ENCODE peak calls at places on chromosomes 4 and X, in nine cellular contexts. S, A, Z, G, L, N, X, V and T are unnamed samples.

GRCh38 chr4:47933798-47934197 is 19.4 kb upstream of the NFXL1 start:
- DNase-seq in X (peak; percentile 10), V (no peak), S (no peak), L (no peak), Z (peak; percentile 59), A (peak; percentile 51), N (no peak), G (peak; percentile 24), T (no peak)

GRCh38 chrX:68837119-68837518 is 8.3 kb downstream of the EFNB1 start:
- DNase-seq in V (no peak), X (no peak), A (no peak), Z (no peak), L (no peak), N (no peak), G (no peak), S (no peak), T (no peak)

GRCh38 chr4:180363817-180364216 is 1879.4 kb upstream of the TENM3 start:
- DNase-seq in G (no peak), N (no peak), V (no peak), X (no peak), A (no peak), S (no peak), Z (no peak), L (no peak), T (no peak)

GRCh38 chrX:153884136-153885076 is 1.6 kb downstream of the L1CAM start:
- DNase-seq in L (no peak), N (no peak), X (no peak), Z (no peak), V (no peak), S (no peak), A (no peak), G (no peak), T (no peak)

GRCh38 chr4:177447417-177448004 is 5.3 kb upstream of the AGA start:
- DNase-seq in X (no peak), G (no peak), A (no peak), Z (no peak), S (no peak), N (no peak), V (no peak), L (no peak), T (no peak)

GRCh38 chr4:6019316-6020263 is 1.4 kb upstream of the C4orf50 start:
- DNase-seq in G (no peak), X (peak; percentile 51), Z (peak; percentile 39), A (peak; percentile 83), N (peak; percentile 84), S (no peak), V (no peak), L (no peak), T (no peak)

GRCh38 chrX:27918799-27919198 is 62.5 kb downstream of the DCAF8L1 start:
- DNase-seq in G (peak; percentile 3), N (no peak), S (no peak), L (no peak), X (no peak), Z (no peak), V (no peak), A (no peak), T (no peak)

GRCh38 chr4:122776916-122777315 is 44.4 kb downstream of the BBS12 start:
- DNase-seq in S (no peak), N (no peak), L (no peak), A (no peak), X (no peak), V (no peak), Z (no peak), G (no peak), T (no peak)

GRCh38 chr4:52545099-52546069 is 113.7 kb downstream of the USP46 start:
- DNase-seq in S (peak; percentile 51), A (peak; percentile 71), N (peak; percentile 84), G (peak; percentile 60), Z (peak; percentile 69), V (no peak), X (peak; percentile 47), L (peak; percentile 0), T (peak; percentile 40)

GRCh38 chr4:184097240-184097619 is 120.4 kb downstream of the ENPP6 start:
- DNase-seq in G (no peak), N (no peak), Z (peak; percentile 35), A (peak; percentile 30), V (no peak), S (peak; percentile 49), L (no peak), X (peak; percentile 14), T (no peak)